ENCODE peak calls at places on chromosomes 6 and 20, in ten cellular contexts. V is GM23338, I is fibroblast of mammary gland, O is fibroblast of pulmonary artery, D is epithelial cell of esophagus, G is heart left ventricle, T is left lung, E is HCT116, L is A549, B is GM06990. H is an unnamed sample.

GRCh38 chr6:28979679-28980078 is 25.4 kb downstream of the ZNF311 start:
- DNase-seq in V (no peak), I (no peak), O (no peak), D (no peak), G (no peak), T (no peak), E (no peak), L (no peak), B (no peak), H (no peak)

GRCh38 chr20:32465092-32465900 is 107.2 kb downstream of the ASXL1 start:
- DNase-seq in V (no peak), I (peak; percentile 94), O (peak; percentile 85), D (peak; percentile 62), G (peak; percentile 76), T (peak; percentile 82), E (no peak), L (peak; percentile 88), B (no peak), H (no peak)

GRCh38 chr6:119158057-119158848 is 79.8 kb upstream of the FAM184A start:
- DNase-seq in V (no peak), I (peak; percentile 98), O (peak; percentile 59), D (no peak), G (peak; percentile 45), T (peak; percentile 68), E (no peak), L (no peak), B (no peak), H (no peak)

GRCh38 chr6:19719691-19720127 is 117.5 kb upstream of the ID4 start:
- DNase-seq in V (peak; percentile 76), I (peak; percentile 64), O (peak; percentile 39), D (peak; percentile 73), G (no peak), T (no peak), E (no peak), L (no peak), B (no peak), H (no peak)

GRCh38 chr6:20202699-20203302 is 9.5 kb downstream of the MBOAT1 start:
- DNase-seq in V (no peak), I (no peak), O (no peak), D (no peak), G (no peak), T (no peak), E (no peak), L (peak; percentile 36), B (no peak), H (no peak)

GRCh38 chr20:4817230-4817671 is 95.5 kb downstream of the PRND start:
- DNase-seq in V (no peak), I (no peak), O (no peak), D (peak; percentile 41), G (no peak), T (no peak), E (no peak), L (peak; percentile 81), B (no peak), H (no peak)

GRCh38 chr6:121522265-121522664 is 86.8 kb downstream of the GJA1 start:
- DNase-seq in V (no peak), I (peak; percentile 97), O (peak; percentile 98), D (peak; percentile 95), G (no peak), T (no peak), E (no peak), L (peak; percentile 77), B (no peak), H (no peak)

GRCh38 chr20:41424025-41424424 is 57.4 kb upstream of the EMILIN3 start:
- DNase-seq in V (no peak), I (no peak), O (no peak), D (no peak), G (no peak), T (no peak), E (no peak), L (no peak), B (no peak), H (no peak)

GRCh38 chr6:37244430-37245310 is 12.9 kb upstream of the TBC1D22B start:
- DNase-seq in V (no peak), I (peak; percentile 100), O (peak; percentile 100), D (peak; percentile 100), G (peak; percentile 90), T (peak; percentile 79), E (no peak), L (peak; percentile 97), B (no peak), H (no peak)

GRCh38 chr20:37821691-37822655 is 81.0 kb upstream of the VSTM2L start:
- DNase-seq in V (no peak), I (peak; percentile 85), O (peak; percentile 62), D (peak; percentile 31), G (no peak), T (no peak), E (no peak), L (no peak), B (no peak), H (no peak)

GRCh38 chr6:134453792-134454510 is 136.0 kb upstream of the SGK1 start:
- DNase-seq in V (peak; percentile 82), I (no peak), O (no peak), D (peak; percentile 72), G (no peak), T (no peak), E (no peak), L (no peak), B (no peak), H (no peak)

GRCh38 chr20:36273414-36274247 is 32.5 kb upstream of the DLGAP4 start:
- DNase-seq in V (peak; percentile 44), I (peak; percentile 43), O (peak; percentile 28), D (peak; percentile 40), G (no peak), T (no peak), E (peak; percentile 4), L (peak; percentile 58), B (no peak), H (peak; percentile 44)

GRCh38 chr6:118565317-118565960 is 17.3 kb downstream of the PLN start:
- DNase-seq in V (peak; percentile 79), I (no peak), O (no peak), D (peak; percentile 65), G (no peak), T (no peak), E (peak; percentile 18), L (peak; percentile 69), B (peak; percentile 59), H (peak; percentile 13)

GRCh38 chr6:139583420-139583819 is 209.0 kb upstream of the CITED2 start:
- DNase-seq in V (no peak), I (no peak), O (peak; percentile 22), D (peak; percentile 27), G (no peak), T (no peak), E (no peak), L (no peak), B (no peak), H (no peak)

DNA sequence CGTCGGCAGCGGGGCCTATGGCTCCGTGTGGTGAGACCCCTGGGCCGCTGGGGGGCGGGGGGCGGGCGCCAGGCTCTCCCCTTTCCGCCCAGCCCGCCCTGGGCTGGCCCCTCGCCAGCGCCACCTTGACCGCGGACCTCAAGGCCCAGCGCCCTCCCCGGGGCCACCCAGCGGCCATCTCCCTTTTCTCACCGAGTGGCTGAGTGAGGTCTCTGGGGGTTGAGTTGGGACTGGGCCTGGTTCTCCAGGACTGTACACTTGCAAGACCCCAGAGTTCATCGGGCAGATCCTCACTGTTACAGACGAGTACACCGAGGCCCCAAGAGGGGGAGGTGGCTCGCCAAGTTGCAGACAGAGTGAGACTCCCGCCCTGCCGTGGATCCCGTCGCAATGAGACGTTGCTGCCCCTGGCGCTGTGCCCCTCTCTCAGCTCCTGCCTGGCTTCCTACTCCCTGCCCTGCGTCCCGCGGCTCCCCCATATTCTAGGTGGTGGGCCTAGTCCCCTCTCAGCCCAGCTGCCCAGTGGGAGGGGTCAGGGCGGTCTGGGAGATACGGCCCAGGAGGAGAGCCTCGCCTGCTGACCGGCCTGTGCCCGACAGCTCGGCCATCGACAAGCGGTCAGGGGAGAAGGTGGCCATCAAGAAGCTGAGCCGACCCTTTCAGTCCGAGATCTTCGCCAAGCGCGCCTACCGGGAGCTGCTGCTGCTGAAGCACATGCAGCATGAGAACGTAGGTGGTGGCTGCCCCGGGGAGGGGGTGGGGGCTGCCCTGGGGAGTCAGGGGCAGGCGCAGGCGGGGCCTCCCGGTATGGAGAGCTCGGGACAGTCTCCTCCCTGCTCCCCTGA is 581 bp downstream of the MAPK13 start:
- DNase-seq in V (peak; percentile 65), I (peak; percentile 17), O (peak; percentile 34), D (peak; percentile 24), G (no peak), T (peak; percentile 74), E (peak; percentile 31), L (no peak), B (peak; percentile 69), H (peak; percentile 90)
- TF ChIP-seq CTCF in V (peak; percentile 16), I (no peak), O (no peak), D (peak; percentile 11), G (no peak), T (no peak), E (peak; percentile 22), L (no peak), B (no peak), H (no peak)

GRCh38 chr20:62805711-62806382 is 1.2 kb downstream of the OGFR start:
- DNase-seq in V (no peak), I (peak; percentile 43), O (no peak), D (no peak), G (no peak), T (peak; percentile 81), E (no peak), L (no peak), B (no peak), H (no peak)
- TF ChIP-seq CTCF in V (no peak), I (no peak), O (no peak), D (no peak), G (no peak), T (no peak), E (no peak), L (no peak), B (no peak), H (no peak)

GRCh38 chr20:2380601-2381000 is at the start of gene TGM6:
- DNase-seq in V (no peak), I (no peak), O (no peak), D (no peak), G (no peak), T (no peak), E (no peak), L (no peak), B (no peak), H (no peak)

GRCh38 chr20:2381303-2381702 is 602 bp downstream of the TGM6 start:
- DNase-seq in V (no peak), I (no peak), O (no peak), D (no peak), G (no peak), T (no peak), E (no peak), L (no peak), B (no peak), H (no peak)

GRCh38 chr20:2385496-2385895 is 4.8 kb downstream of the TGM6 start:
- DNase-seq in V (no peak), I (no peak), O (no peak), D (no peak), G (no peak), T (no peak), E (no peak), L (no peak), B (no peak), H (no peak)

GRCh38 chr20:2385026-2385425 is 4.3 kb downstream of the TGM6 start:
- DNase-seq in V (no peak), I (no peak), O (no peak), D (no peak), G (no peak), T (no peak), E (no peak), L (no peak), B (no peak), H (no peak)

GRCh38 chr20:2382833-2383232 is 2.1 kb downstream of the TGM6 start:
- DNase-seq in V (no peak), I (no peak), O (peak; percentile 3), D (peak; percentile 90), G (no peak), T (no peak), E (no peak), L (no peak), B (no peak), H (no peak)
- TF ChIP-seq CTCF in V (no peak), I (no peak), O (no peak), D (no peak), G (no peak), T (no peak), E (no peak), L (no peak), B (no peak), H (no peak)

GRCh38 chr6:95133578-95133977 is 443.8 kb upstream of the MANEA start:
- DNase-seq in V (peak; percentile 32), I (no peak), O (no peak), D (peak; percentile 68), G (no peak), T (no peak), E (peak; percentile 16), L (peak; percentile 12), B (no peak), H (no peak)
- TF ChIP-seq CTCF in V (peak; percentile 58), I (no peak), O (peak; percentile 2), D (peak; percentile 71), G (no peak), T (no peak), E (peak; percentile 51), L (no peak), B (no peak), H (no peak)